ENCODE peak calls at places on chromosomes 2 and 18, in nine cellular contexts. W, U, K, S, Y, C, V, T and B are unnamed samples.

GRCh38 chr2:238061310-238062202 is 755 bp downstream of the SCLY start:
- DNase-seq in W (no peak), U (no peak), K (peak), S (no peak), Y (peak), C (no peak), V (peak), T (peak), B (no peak)

GRCh38 chr2:56127773-56128170 is 56.0 kb upstream of the CCDC85A start:
- DNase-seq in W (no peak), U (no peak), K (no peak), S (no peak), Y (no peak), C (no peak), V (no peak), T (no peak), B (no peak)

GRCh38 chr2:239383796-239384156 is 17.0 kb downstream of the HDAC4 start:
- DNase-seq in W (no peak), U (no peak), K (no peak), S (no peak), Y (no peak), C (no peak), V (no peak), T (no peak), B (no peak)

GRCh38 chr2:113203217-113203530 is 29.4 kb downstream of the PSD4 start:
- DNase-seq in W (no peak), U (no peak), K (no peak), S (no peak), Y (no peak), C (no peak), V (no peak), T (no peak), B (no peak)

GRCh38 chr2:205675861-205676516 is 6.3 kb upstream of the NRP2 start:
- DNase-seq in W (no peak), U (no peak), K (peak), S (no peak), Y (peak), C (no peak), V (no peak), T (peak), B (no peak)

GRCh38 chr2:128026422-128027277 is 1.2 kb downstream of the SAP130 start:
- DNase-seq in W (no peak), U (no peak), K (no peak), S (no peak), Y (peak), C (no peak), V (no peak), T (no peak), B (peak)

GRCh38 chr2:18663861-18664260 is 74.5 kb upstream of the NT5C1B start:
- DNase-seq in W (no peak), U (no peak), K (no peak), S (no peak), Y (no peak), C (no peak), V (no peak), T (no peak), B (no peak)

GRCh38 chr2:235654115-235654514 is 160.3 kb downstream of the AGAP1 start:
- DNase-seq in W (no peak), U (no peak), K (no peak), S (no peak), Y (peak), C (no peak), V (no peak), T (no peak), B (no peak)

GRCh38 chr2:26618611-26619010 is 22.6 kb downstream of the CIB4 start:
- DNase-seq in W (no peak), U (no peak), K (no peak), S (no peak), Y (no peak), C (no peak), V (no peak), T (no peak), B (no peak)

GRCh38 chr2:45651415-45652089 is at the start of gene PRKCE:
- DNase-seq in W (peak), U (peak), K (no peak), S (no peak), Y (peak), C (no peak), V (peak), T (no peak), B (peak)

GRCh38 chr18:5618037-5618688 is 74.4 kb upstream of the EPB41L3 start:
- DNase-seq in W (no peak), U (no peak), K (no peak), S (no peak), Y (no peak), C (no peak), V (no peak), T (no peak), B (no peak)

GRCh38 chr2:73258913-73259215 is 24.8 kb downstream of the CCT7 start:
- DNase-seq in W (no peak), U (no peak), K (no peak), S (no peak), Y (no peak), C (no peak), V (no peak), T (no peak), B (no peak)

GRCh38 chr2:153213022-153213421 is 265.5 kb downstream of the RPRM start:
- DNase-seq in W (no peak), U (no peak), K (no peak), S (no peak), Y (no peak), C (no peak), V (no peak), T (no peak), B (no peak)

GRCh38 chr2:183349046-183349445 is 224.8 kb downstream of the NUP35 start:
- DNase-seq in W (no peak), U (no peak), K (no peak), S (no peak), Y (no peak), C (no peak), V (no peak), T (no peak), B (no peak)

GRCh38 chr2:84938194-84938879 is 32.6 kb upstream of the KCMF1 start:
- DNase-seq in W (no peak), U (no peak), K (no peak), S (no peak), Y (peak), C (peak), V (peak), T (no peak), B (no peak)

GRCh38 chr2:237315881-237316225 is 98.1 kb downstream of the COL6A3 start:
- DNase-seq in W (no peak), U (no peak), K (no peak), S (no peak), Y (no peak), C (no peak), V (no peak), T (no peak), B (no peak)

GRCh38 chr2:99691931-99692330 is 202.1 kb upstream of the REV1 start:
- DNase-seq in W (no peak), U (no peak), K (no peak), S (no peak), Y (no peak), C (no peak), V (no peak), T (no peak), B (no peak)

GRCh38 chr2:20641123-20641985 is 9.5 kb downstream of the HS1BP3 start:
- DNase-seq in W (no peak), U (no peak), K (no peak), S (no peak), Y (peak), C (no peak), V (no peak), T (no peak), B (no peak)

GRCh38 chr2:9440058-9440727 is 16.7 kb downstream of the CPSF3 start:
- DNase-seq in W (no peak), U (no peak), K (no peak), S (no peak), Y (peak), C (no peak), V (no peak), T (no peak), B (no peak)

GRCh38 chr2:53737091-53737490 is 30.5 kb upstream of the CHAC2 start:
- DNase-seq in W (no peak), U (no peak), K (no peak), S (no peak), Y (no peak), C (no peak), V (no peak), T (no peak), B (no peak)

GRCh38 chr2:88880441-88880953 is 189.0 kb downstream of the RPIA start:
- DNase-seq in W (no peak), U (no peak), K (peak), S (peak), Y (peak), C (no peak), V (no peak), T (peak), B (no peak)